ENCODE peak calls at places on chromosomes 2 and 18, in seven cellular contexts. L is activated CD8-positive, alpha-beta T cell treated with anti-CD3 and anti-CD28 coated beads for 36 hours; T is aorta; Q is stimulated activated naive B cell treated with anti-CD40 and anti-IgM and Interleukin-4, amounts not matched to agents 10 μg/mL and 1 μg/mL and 100 μg/mL, for 72 hours; J is B cell; Y is KBM-7; N is renal cortical epithelial cell. H is an unnamed sample.

GRCh38 chr2:180722551-180723239 is 257.7 kb upstream of the UBE2E3 start:
- DNase-seq in L (no peak), T (no peak), Q (no peak), J (no peak), Y (no peak), N (peak), H (no peak)

GRCh38 chr2:202035089-202035940 is 1.7 kb downstream of the FZD7 start:
- DNase-seq in L (peak), T (peak), Q (peak), J (peak), Y (no peak), N (peak), H (no peak)

GRCh38 chr2:239929504-239929903 is 95.6 kb downstream of the NDUFA10 start:
- DNase-seq in L (no peak), T (peak), Q (no peak), J (no peak), Y (no peak), N (no peak), H (no peak)

GRCh38 chr2:228841877-228842276 is 429.2 kb downstream of the PID1 start:
- DNase-seq in L (no peak), T (no peak), Q (no peak), J (no peak), Y (no peak), N (peak), H (no peak)

GRCh38 chr2:213161759-213162514 is 10.5 kb upstream of the IKZF2 start:
- DNase-seq in L (no peak), T (no peak), Q (no peak), J (no peak), Y (no peak), N (no peak), H (no peak)

GRCh38 chr2:40440835-40441234 is 11.1 kb downstream of the SLC8A1 start:
- DNase-seq in L (no peak), T (no peak), Q (no peak), J (no peak), Y (peak), N (no peak), H (no peak)

GRCh38 chr2:150063432-150063889 is 424.0 kb downstream of the RND3 start:
- DNase-seq in L (no peak), T (no peak), Q (no peak), J (no peak), Y (no peak), N (peak), H (no peak)

GRCh38 chr2:180505203-180505602 is 475.2 kb upstream of the UBE2E3 start:
- DNase-seq in L (no peak), T (no peak), Q (no peak), J (no peak), Y (no peak), N (peak), H (no peak)

GRCh38 chr2:64957114-64957903 is 31.9 kb upstream of the SLC1A4 start:
- DNase-seq in L (no peak), T (no peak), Q (no peak), J (no peak), Y (no peak), N (no peak), H (no peak)

GRCh38 chr18:2502880-2503279 is 68.4 kb downstream of the METTL4 start:
- DNase-seq in L (no peak), T (no peak), Q (no peak), J (no peak), Y (no peak), N (no peak), H (no peak)

GRCh38 chr2:128791983-128792315 is 473.3 kb upstream of the HS6ST1 start:
- DNase-seq in L (no peak), T (no peak), Q (no peak), J (no peak), Y (no peak), N (no peak), H (no peak)

GRCh38 chr2:907706-908105 is 42.9 kb upstream of the SNTG2 start:
- DNase-seq in L (no peak), T (no peak), Q (no peak), J (no peak), Y (no peak), N (no peak), H (no peak)

GRCh38 chr2:99420751-99421299 is 69.0 kb downstream of the REV1 start:
- DNase-seq in L (no peak), T (no peak), Q (no peak), J (no peak), Y (no peak), N (peak), H (peak)

GRCh38 chr2:144364988-144365738 is 154.8 kb downstream of the ZEB2 start:
- DNase-seq in L (no peak), T (no peak), Q (no peak), J (no peak), Y (no peak), N (peak), H (peak)

GRCh38 chr18:26549486-26550435 is 1.4 kb upstream of the KCTD1 start:
- DNase-seq in L (peak), T (peak), Q (peak), J (peak), Y (peak), N (peak), H (no peak)

GRCh38 chr18:61606759-61607158 is 273.5 kb downstream of the CDH20 start:
- DNase-seq in L (no peak), T (peak), Q (no peak), J (no peak), Y (peak), N (peak), H (peak)

GRCh38 chr2:231461516-231461971 is 2.7 kb downstream of the NCL start:
- DNase-seq in L (no peak), T (no peak), Q (no peak), J (no peak), Y (no peak), N (no peak), H (no peak)

GRCh38 chr2:39620067-39620466 is 45.6 kb upstream of the TMEM178A start:
- DNase-seq in L (peak), T (peak), Q (no peak), J (peak), Y (peak), N (peak), H (no peak)

GRCh38 chr2:128577141-128577930 is 258.7 kb upstream of the HS6ST1 start:
- DNase-seq in L (no peak), T (no peak), Q (no peak), J (no peak), Y (no peak), N (no peak), H (no peak)

GRCh38 chr2:189580267-189580661 is 322 bp downstream of the SLC40A1 start:
- DNase-seq in L (peak), T (peak), Q (no peak), J (no peak), Y (no peak), N (no peak), H (no peak)

GRCh38 chr2:134446431-134447091 is 192.7 kb downstream of the MGAT5 start:
- DNase-seq in L (no peak), T (no peak), Q (no peak), J (no peak), Y (no peak), N (peak), H (no peak)

GRCh38 chr2:130963849-130964793 is 127.4 kb downstream of the ARHGEF4 start:
- DNase-seq in L (peak), T (no peak), Q (no peak), J (no peak), Y (no peak), N (no peak), H (no peak)

GRCh38 chr2:127525692-127526141 is 572 bp downstream of the IWS1 start:
- DNase-seq in L (no peak), T (no peak), Q (no peak), J (no peak), Y (peak), N (peak), H (no peak)

GRCh38 chr2:188787661-188788044 is 186.5 kb upstream of the COL3A1 start:
- DNase-seq in L (no peak), T (no peak), Q (no peak), J (no peak), Y (no peak), N (no peak), H (no peak)

GRCh38 chr2:15790838-15791237 is 149.5 kb upstream of the MYCN start:
- DNase-seq in L (no peak), T (no peak), Q (no peak), J (no peak), Y (no peak), N (no peak), H (no peak)

GRCh38 chr2:231182500-231182899 is 15.9 kb upstream of the ARMC9 start:
- DNase-seq in L (no peak), T (no peak), Q (no peak), J (no peak), Y (peak), N (no peak), H (no peak)

GRCh38 chr2:66559672-66560071 is 124.7 kb downstream of the MEIS1 start:
- DNase-seq in L (no peak), T (no peak), Q (no peak), J (no peak), Y (no peak), N (no peak), H (no peak)

GRCh38 chr2:10289891-10290290 is 12.8 kb upstream of the HPCAL1 start:
- DNase-seq in L (no peak), T (no peak), Q (no peak), J (no peak), Y (no peak), N (peak), H (peak)

GRCh38 chr2:11388262-11389047 is 44.0 kb upstream of the ROCK2 start:
- DNase-seq in L (no peak), T (no peak), Q (no peak), J (no peak), Y (no peak), N (no peak), H (no peak)

GRCh38 chr2:43950383-43951008 is 45.3 kb downstream of the LRPPRC start:
- DNase-seq in L (peak), T (no peak), Q (no peak), J (peak), Y (peak), N (peak), H (no peak)

GRCh38 chr18:21391074-21391673 is 149.1 kb downstream of the GREB1L start:
- DNase-seq in L (no peak), T (no peak), Q (no peak), J (no peak), Y (no peak), N (peak), H (peak)

GRCh38 chr2:63819765-63820717 is 21.7 kb upstream of the UGP2 start:
- DNase-seq in L (no peak), T (no peak), Q (no peak), J (no peak), Y (no peak), N (no peak), H (no peak)

GRCh38 chr2:169260246-169260645 is 102.1 kb downstream of the LRP2 start:
- DNase-seq in L (no peak), T (no peak), Q (no peak), J (no peak), Y (no peak), N (no peak), H (no peak)